ENCODE peak calls at places on chromosomes 5 and 9, in six cellular contexts. One of them, this sample, is unnamed.

GRCh38 chr9:74478606-74479005 is 18.5 kb upstream of the RORB start:
- DNase-seq in PC-3: no peak
- DNase-seq in tibial nerve: no peak
- DNase-seq in brain microvascular endothelial cell: no peak
- DNase-seq in cardiac fibroblast: no peak
- DNase-seq in IMR-90: no peak
- DNase-seq in this sample: no peak

GRCh38 chr9:113261917-113262671 is 13.3 kb downstream of the CDC26 start:
- DNase-seq in PC-3: no peak
- DNase-seq in tibial nerve: no peak
- DNase-seq in brain microvascular endothelial cell: no peak
- DNase-seq in cardiac fibroblast: no peak
- DNase-seq in IMR-90: no peak
- DNase-seq in this sample: no peak

GRCh38 chr5:150153957-150154617 is 1.6 kb downstream of the PDGFRB start:
- DNase-seq in PC-3: no peak
- DNase-seq in tibial nerve: no peak
- DNase-seq in brain microvascular endothelial cell: peak
- DNase-seq in cardiac fibroblast: peak
- DNase-seq in IMR-90: peak
- DNase-seq in this sample: no peak

GRCh38 chr5:43192558-43193170 is 639 bp downstream of the NIM1K start:
- DNase-seq in PC-3: peak
- DNase-seq in tibial nerve: no peak
- DNase-seq in brain microvascular endothelial cell: no peak
- DNase-seq in cardiac fibroblast: peak
- DNase-seq in IMR-90: peak
- DNase-seq in this sample: no peak

GRCh38 chr5:132459031-132459982 is 31.3 kb downstream of the IRF1 start:
- DNase-seq in PC-3: peak
- DNase-seq in tibial nerve: no peak
- DNase-seq in brain microvascular endothelial cell: peak
- DNase-seq in cardiac fibroblast: peak
- DNase-seq in IMR-90: peak
- DNase-seq in this sample: no peak

GRCh38 chr5:127295454-127295853 is 4.9 kb downstream of the MEGF10 start:
- DNase-seq in PC-3: no peak
- DNase-seq in tibial nerve: no peak
- DNase-seq in brain microvascular endothelial cell: no peak
- DNase-seq in cardiac fibroblast: no peak
- DNase-seq in IMR-90: no peak
- DNase-seq in this sample: no peak

GRCh38 chr9:20619492-20619860 is 2.8 kb downstream of the MLLT3 start:
- DNase-seq in PC-3: peak
- DNase-seq in tibial nerve: no peak
- DNase-seq in brain microvascular endothelial cell: no peak
- DNase-seq in cardiac fibroblast: no peak
- DNase-seq in IMR-90: no peak
- DNase-seq in this sample: no peak

GRCh38 chr9:91428431-91428830 is 4.8 kb upstream of the NFIL3 start:
- DNase-seq in PC-3: no peak
- DNase-seq in tibial nerve: no peak
- DNase-seq in brain microvascular endothelial cell: no peak
- DNase-seq in cardiac fibroblast: peak
- DNase-seq in IMR-90: no peak
- DNase-seq in this sample: no peak

GRCh38 chr9:95003694-95004451 is 277.4 kb downstream of the AOPEP start:
- DNase-seq in PC-3: peak
- DNase-seq in tibial nerve: peak
- DNase-seq in brain microvascular endothelial cell: peak
- DNase-seq in cardiac fibroblast: peak
- DNase-seq in IMR-90: peak
- DNase-seq in this sample: no peak

GRCh38 chr5:139708877-139709586 is 60.9 kb downstream of the CXXC5 start:
- DNase-seq in PC-3: no peak
- DNase-seq in tibial nerve: no peak
- DNase-seq in brain microvascular endothelial cell: peak
- DNase-seq in cardiac fibroblast: peak
- DNase-seq in IMR-90: peak
- DNase-seq in this sample: no peak

GRCh38 chr5:122126177-122126701 is 3.1 kb upstream of the ZNF474 start:
- DNase-seq in PC-3: no peak
- DNase-seq in tibial nerve: no peak
- DNase-seq in brain microvascular endothelial cell: peak
- DNase-seq in cardiac fibroblast: no peak
- DNase-seq in IMR-90: peak
- DNase-seq in this sample: no peak

GRCh38 chr5:132055808-132056609 is 4.4 kb upstream of the IL3 start:
- DNase-seq in PC-3: no peak
- DNase-seq in tibial nerve: no peak
- DNase-seq in brain microvascular endothelial cell: no peak
- DNase-seq in cardiac fibroblast: no peak
- DNase-seq in IMR-90: no peak
- DNase-seq in this sample: no peak

GRCh38 chr9:137052998-137053943 is 590 bp downstream of the ENTPD2 start:
- DNase-seq in PC-3: no peak
- DNase-seq in tibial nerve: no peak
- DNase-seq in brain microvascular endothelial cell: no peak
- DNase-seq in cardiac fibroblast: no peak
- DNase-seq in IMR-90: no peak
- DNase-seq in this sample: no peak

GRCh38 chr5:147669113-147669869 is 113.2 kb downstream of the JAKMIP2 start:
- DNase-seq in PC-3: no peak
- DNase-seq in tibial nerve: no peak
- DNase-seq in brain microvascular endothelial cell: no peak
- DNase-seq in cardiac fibroblast: no peak
- DNase-seq in IMR-90: no peak
- DNase-seq in this sample: no peak

GRCh38 chr9:98118640-98119601 is at the start of gene TRIM14:
- DNase-seq in PC-3: peak
- DNase-seq in tibial nerve: peak
- DNase-seq in brain microvascular endothelial cell: peak
- DNase-seq in cardiac fibroblast: peak
- DNase-seq in IMR-90: peak
- DNase-seq in this sample: no peak

GRCh38 chr5:2921176-2921575 is 169.7 kb upstream of the IRX2 start:
- DNase-seq in PC-3: no peak
- DNase-seq in tibial nerve: no peak
- DNase-seq in brain microvascular endothelial cell: no peak
- DNase-seq in cardiac fibroblast: no peak
- DNase-seq in IMR-90: no peak
- DNase-seq in this sample: no peak

GRCh38 chr5:66558562-66558961 is 37.6 kb upstream of the MAST4 start:
- DNase-seq in PC-3: no peak
- DNase-seq in tibial nerve: no peak
- DNase-seq in brain microvascular endothelial cell: no peak
- DNase-seq in cardiac fibroblast: no peak
- DNase-seq in IMR-90: no peak
- DNase-seq in this sample: no peak

GRCh38 chr5:82257247-82257646 is 20.9 kb downstream of the RPS23 start:
- DNase-seq in PC-3: no peak
- DNase-seq in tibial nerve: no peak
- DNase-seq in brain microvascular endothelial cell: no peak
- DNase-seq in cardiac fibroblast: no peak
- DNase-seq in IMR-90: no peak
- DNase-seq in this sample: no peak

GRCh38 chr9:99752710-99753109 is 69.0 kb upstream of the NR4A3 start:
- DNase-seq in PC-3: peak
- DNase-seq in tibial nerve: no peak
- DNase-seq in brain microvascular endothelial cell: peak
- DNase-seq in cardiac fibroblast: peak
- DNase-seq in IMR-90: peak
- DNase-seq in this sample: peak

GRCh38 chr5:95644351-95645042 is 2.1 kb upstream of the RFESD start:
- DNase-seq in PC-3: peak
- DNase-seq in tibial nerve: no peak
- DNase-seq in brain microvascular endothelial cell: peak
- DNase-seq in cardiac fibroblast: peak
- DNase-seq in IMR-90: peak
- DNase-seq in this sample: no peak

GRCh38 chr9:129775443-129775842 is 22.6 kb upstream of the PTGES start:
- DNase-seq in PC-3: no peak
- DNase-seq in tibial nerve: no peak
- DNase-seq in brain microvascular endothelial cell: peak
- DNase-seq in cardiac fibroblast: no peak
- DNase-seq in IMR-90: no peak
- DNase-seq in this sample: no peak

DNA sequence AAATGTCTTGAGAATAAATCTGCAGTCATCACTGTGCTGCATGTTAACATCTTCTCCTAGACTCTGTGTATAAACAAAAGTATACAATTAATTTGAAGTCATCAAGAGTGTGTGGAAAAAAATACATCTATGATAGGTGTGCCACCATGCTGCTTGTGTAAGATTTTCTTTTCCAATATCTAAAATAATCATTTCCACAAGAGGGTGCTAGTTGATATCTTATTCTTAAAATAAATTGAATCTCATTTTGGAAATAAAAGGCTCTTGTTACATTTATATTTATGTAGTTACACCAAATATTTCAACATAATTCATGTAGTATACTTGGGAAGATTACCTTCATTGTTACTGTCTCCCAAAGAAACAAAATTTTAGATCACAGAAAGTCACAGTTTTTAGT is 14.1 kb upstream of the MOCS2 start:
- DNase-seq in PC-3: peak
- DNase-seq in tibial nerve: no peak
- DNase-seq in brain microvascular endothelial cell: no peak
- DNase-seq in cardiac fibroblast: peak
- DNase-seq in IMR-90: peak
- DNase-seq in this sample: no peak
- TF ChIP-seq CTCF in PC-3: peak
- TF ChIP-seq CTCF in tibial nerve: no peak
- TF ChIP-seq CTCF in brain microvascular endothelial cell: no peak
- TF ChIP-seq CTCF in cardiac fibroblast: no peak
- TF ChIP-seq CTCF in IMR-90: peak
- TF ChIP-seq CTCF in this sample: no peak

GRCh38 chr9:87604886-87605588 is 107.4 kb downstream of the DAPK1 start:
- DNase-seq in PC-3: no peak
- DNase-seq in tibial nerve: no peak
- DNase-seq in brain microvascular endothelial cell: no peak
- DNase-seq in cardiac fibroblast: no peak
- DNase-seq in IMR-90: no peak
- DNase-seq in this sample: no peak

GRCh38 chr9:87603854-87604490 is 106.3 kb downstream of the DAPK1 start:
- DNase-seq in PC-3: no peak
- DNase-seq in tibial nerve: no peak
- DNase-seq in brain microvascular endothelial cell: no peak
- DNase-seq in cardiac fibroblast: no peak
- DNase-seq in IMR-90: no peak
- DNase-seq in this sample: no peak

GRCh38 chr9:87606921-87607521 is 109.4 kb downstream of the DAPK1 start:
- DNase-seq in PC-3: no peak
- DNase-seq in tibial nerve: no peak
- DNase-seq in brain microvascular endothelial cell: peak
- DNase-seq in cardiac fibroblast: peak
- DNase-seq in IMR-90: peak
- DNase-seq in this sample: peak

GRCh38 chr9:87607859-87608258 is 110.2 kb downstream of the DAPK1 start:
- DNase-seq in PC-3: no peak
- DNase-seq in tibial nerve: no peak
- DNase-seq in brain microvascular endothelial cell: no peak
- DNase-seq in cardiac fibroblast: no peak
- DNase-seq in IMR-90: no peak
- DNase-seq in this sample: no peak

DNA sequence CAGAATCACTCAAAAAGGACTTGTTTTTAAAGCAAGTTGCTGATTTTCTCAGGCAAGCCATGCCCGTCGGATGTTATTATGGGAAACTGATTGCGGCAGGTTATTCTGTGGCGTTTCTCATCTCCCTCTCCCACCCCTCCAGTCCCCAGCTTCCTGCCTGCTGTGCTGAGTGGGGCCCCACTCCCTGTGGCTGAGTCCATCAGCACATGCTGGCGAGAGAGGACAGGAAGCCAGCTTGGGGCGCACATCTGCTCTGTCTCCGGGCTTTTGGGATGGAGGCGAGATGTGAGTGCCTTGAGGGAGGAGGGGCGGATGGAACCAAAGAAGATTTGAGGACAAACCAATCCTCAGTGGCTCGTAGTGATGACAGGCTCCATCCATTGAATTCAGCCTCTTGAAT is 108.0 kb downstream of the DAPK1 start:
- DNase-seq in PC-3: no peak
- DNase-seq in tibial nerve: no peak
- DNase-seq in brain microvascular endothelial cell: no peak
- DNase-seq in cardiac fibroblast: no peak
- DNase-seq in IMR-90: no peak
- DNase-seq in this sample: no peak
- H3K4me3 ChIP-seq in PC-3: no peak
- H3K4me3 ChIP-seq in tibial nerve: no peak
- H3K4me3 ChIP-seq in brain microvascular endothelial cell: no peak
- H3K4me3 ChIP-seq in cardiac fibroblast: no peak
- H3K4me3 ChIP-seq in IMR-90: no peak
- H3K4me3 ChIP-seq in this sample: no peak

GRCh38 chr5:178626484-178627258 is at the start of gene CLK4:
- DNase-seq in PC-3: peak
- DNase-seq in tibial nerve: peak
- DNase-seq in brain microvascular endothelial cell: peak
- DNase-seq in cardiac fibroblast: peak
- DNase-seq in IMR-90: peak
- DNase-seq in this sample: no peak
- TF ChIP-seq CTCF in PC-3: no peak
- TF ChIP-seq CTCF in tibial nerve: no peak
- TF ChIP-seq CTCF in brain microvascular endothelial cell: no peak
- TF ChIP-seq CTCF in cardiac fibroblast: no peak
- TF ChIP-seq CTCF in IMR-90: no peak
- TF ChIP-seq CTCF in this sample: no peak

GRCh38 chr9:10613413-10613812 is 611 bp upstream of the PTPRD start:
- DNase-seq in PC-3: no peak
- DNase-seq in tibial nerve: no peak
- DNase-seq in brain microvascular endothelial cell: no peak
- DNase-seq in cardiac fibroblast: no peak
- DNase-seq in IMR-90: no peak
- DNase-seq in this sample: no peak
- H3K4me3 ChIP-seq in PC-3: peak
- H3K4me3 ChIP-seq in tibial nerve: no peak
- H3K4me3 ChIP-seq in brain microvascular endothelial cell: peak
- H3K4me3 ChIP-seq in cardiac fibroblast: no peak
- H3K4me3 ChIP-seq in IMR-90: no peak
- H3K4me3 ChIP-seq in this sample: no peak

GRCh38 chr9:132197315-132197714 is 35.5 kb downstream of the NTNG2 start:
- DNase-seq in PC-3: no peak
- DNase-seq in tibial nerve: no peak
- DNase-seq in brain microvascular endothelial cell: no peak
- DNase-seq in cardiac fibroblast: no peak
- DNase-seq in IMR-90: no peak
- DNase-seq in this sample: no peak
- TF ChIP-seq CTCF in PC-3: no peak
- TF ChIP-seq CTCF in tibial nerve: no peak
- TF ChIP-seq CTCF in brain microvascular endothelial cell: no peak
- TF ChIP-seq CTCF in cardiac fibroblast: no peak
- TF ChIP-seq CTCF in IMR-90: no peak
- TF ChIP-seq CTCF in this sample: no peak

GRCh38 chr9:89234186-89234585 is 55.6 kb upstream of the SHC3 start:
- DNase-seq in PC-3: no peak
- DNase-seq in tibial nerve: no peak
- DNase-seq in brain microvascular endothelial cell: no peak
- DNase-seq in cardiac fibroblast: no peak
- DNase-seq in IMR-90: no peak
- DNase-seq in this sample: no peak

GRCh38 chr9:89236955-89237573 is 58.4 kb upstream of the SHC3 start:
- DNase-seq in PC-3: no peak
- DNase-seq in tibial nerve: no peak
- DNase-seq in brain microvascular endothelial cell: no peak
- DNase-seq in cardiac fibroblast: no peak
- DNase-seq in IMR-90: no peak
- DNase-seq in this sample: no peak

GRCh38 chr9:89234636-89235035 is 56.0 kb upstream of the SHC3 start:
- DNase-seq in PC-3: no peak
- DNase-seq in tibial nerve: no peak
- DNase-seq in brain microvascular endothelial cell: no peak
- DNase-seq in cardiac fibroblast: peak
- DNase-seq in IMR-90: peak
- DNase-seq in this sample: no peak
- H3K4me3 ChIP-seq in PC-3: no peak
- H3K4me3 ChIP-seq in tibial nerve: no peak
- H3K4me3 ChIP-seq in brain microvascular endothelial cell: peak
- H3K4me3 ChIP-seq in cardiac fibroblast: peak
- H3K4me3 ChIP-seq in IMR-90: peak
- H3K4me3 ChIP-seq in this sample: no peak